ENCODE peak calls at places on chromosomes 2 and 18, in four cellular contexts. One of them, this sample, is unnamed.

GRCh38 chr2:20381457-20381856 is 30.8 kb upstream of the PUM2 start:
- DNase-seq in colonic mucosa: peak
- DNase-seq in Peyer's patch: no peak
- DNase-seq in lung: no peak
- DNase-seq in this sample: no peak

GRCh38 chr2:200377774-200378336 is 71.4 kb downstream of the SPATS2L start:
- DNase-seq in colonic mucosa: peak
- DNase-seq in Peyer's patch: peak
- DNase-seq in lung: no peak
- DNase-seq in this sample: no peak

GRCh38 chr2:14350856-14351255 is 281.7 kb upstream of the LRATD1 start:
- DNase-seq in colonic mucosa: no peak
- DNase-seq in Peyer's patch: no peak
- DNase-seq in lung: no peak
- DNase-seq in this sample: no peak

GRCh38 chr18:78790960-78791359 is 188.7 kb upstream of the SALL3 start:
- DNase-seq in colonic mucosa: no peak
- DNase-seq in Peyer's patch: no peak
- DNase-seq in lung: no peak
- DNase-seq in this sample: no peak

GRCh38 chr18:76767954-76768353 is 54.4 kb upstream of the ZNF236 start:
- DNase-seq in colonic mucosa: no peak
- DNase-seq in Peyer's patch: no peak
- DNase-seq in lung: no peak
- DNase-seq in this sample: no peak

GRCh38 chr2:42848726-42849290 is 56.4 kb upstream of the HAAO start:
- DNase-seq in colonic mucosa: no peak
- DNase-seq in Peyer's patch: no peak
- DNase-seq in lung: no peak
- DNase-seq in this sample: peak

GRCh38 chr18:58009166-58009565 is 34.9 kb upstream of the NEDD4L start:
- DNase-seq in colonic mucosa: no peak
- DNase-seq in Peyer's patch: no peak
- DNase-seq in lung: no peak
- DNase-seq in this sample: no peak

GRCh38 chr2:7033136-7033960 is 116.1 kb downstream of the RNF144A start:
- DNase-seq in colonic mucosa: no peak
- DNase-seq in Peyer's patch: peak
- DNase-seq in lung: no peak
- DNase-seq in this sample: no peak

GRCh38 chr2:65357095-65357958 is 75.1 kb downstream of the SPRED2 start:
- DNase-seq in colonic mucosa: no peak
- DNase-seq in Peyer's patch: no peak
- DNase-seq in lung: no peak
- DNase-seq in this sample: no peak

GRCh38 chr18:69267895-69268294 is 132.8 kb upstream of the DOK6 start:
- DNase-seq in colonic mucosa: no peak
- DNase-seq in Peyer's patch: no peak
- DNase-seq in lung: no peak
- DNase-seq in this sample: no peak

GRCh38 chr2:65415091-65415490 is 17.3 kb downstream of the SPRED2 start:
- DNase-seq in colonic mucosa: no peak
- DNase-seq in Peyer's patch: no peak
- DNase-seq in lung: no peak
- DNase-seq in this sample: no peak

GRCh38 chr2:204655626-204656025 is 110.4 kb downstream of the PARD3B start:
- DNase-seq in colonic mucosa: no peak
- DNase-seq in Peyer's patch: no peak
- DNase-seq in lung: no peak
- DNase-seq in this sample: no peak

GRCh38 chr2:23404426-23404825 is 19.4 kb downstream of the KLHL29 start:
- DNase-seq in colonic mucosa: peak
- DNase-seq in Peyer's patch: no peak
- DNase-seq in lung: peak
- DNase-seq in this sample: peak

GRCh38 chr2:174333502-174334277 is 1.1 kb upstream of the SP9 start:
- DNase-seq in colonic mucosa: no peak
- DNase-seq in Peyer's patch: peak
- DNase-seq in lung: no peak
- DNase-seq in this sample: no peak
- H3K4me3 ChIP-seq in colonic mucosa: no peak
- H3K4me3 ChIP-seq in Peyer's patch: no peak
- H3K4me3 ChIP-seq in lung: no peak
- H3K4me3 ChIP-seq in this sample: no peak

GRCh38 chr18:47779381-47779780 is 151.1 kb downstream of the SMAD2 start:
- DNase-seq in colonic mucosa: no peak
- DNase-seq in Peyer's patch: no peak
- DNase-seq in lung: no peak
- DNase-seq in this sample: no peak

GRCh38 chr18:47777626-47778025 is 152.8 kb downstream of the SMAD2 start:
- DNase-seq in colonic mucosa: no peak
- DNase-seq in Peyer's patch: no peak
- DNase-seq in lung: no peak
- DNase-seq in this sample: no peak

GRCh38 chr18:47772374-47773248 is 157.8 kb downstream of the SMAD2 start:
- DNase-seq in colonic mucosa: peak
- DNase-seq in Peyer's patch: peak
- DNase-seq in lung: peak
- DNase-seq in this sample: no peak

GRCh38 chr18:47773931-47774330 is 156.5 kb downstream of the SMAD2 start:
- DNase-seq in colonic mucosa: no peak
- DNase-seq in Peyer's patch: no peak
- DNase-seq in lung: no peak
- DNase-seq in this sample: no peak

GRCh38 chr18:47775961-47776360 is 154.5 kb downstream of the SMAD2 start:
- DNase-seq in colonic mucosa: no peak
- DNase-seq in Peyer's patch: no peak
- DNase-seq in lung: no peak
- DNase-seq in this sample: no peak
- TF ChIP-seq CTCF in colonic mucosa: no peak
- TF ChIP-seq CTCF in Peyer's patch: no peak
- TF ChIP-seq CTCF in lung: no peak
- TF ChIP-seq CTCF in this sample: no peak

GRCh38 chr2:54374965-54375364 is 81.2 kb upstream of the SPTBN1 start:
- DNase-seq in colonic mucosa: no peak
- DNase-seq in Peyer's patch: no peak
- DNase-seq in lung: no peak
- DNase-seq in this sample: no peak

GRCh38 chr2:54371461-54372065 is 84.6 kb upstream of the SPTBN1 start:
- DNase-seq in colonic mucosa: no peak
- DNase-seq in Peyer's patch: no peak
- DNase-seq in lung: no peak
- DNase-seq in this sample: no peak

GRCh38 chr2:54370405-54371104 is 85.6 kb upstream of the SPTBN1 start:
- DNase-seq in colonic mucosa: no peak
- DNase-seq in Peyer's patch: no peak
- DNase-seq in lung: no peak
- DNase-seq in this sample: no peak

GRCh38 chr2:54373855-54374254 is 82.3 kb upstream of the SPTBN1 start:
- DNase-seq in colonic mucosa: no peak
- DNase-seq in Peyer's patch: no peak
- DNase-seq in lung: no peak
- DNase-seq in this sample: no peak

GRCh38 chr2:54372361-54372760 is 83.8 kb upstream of the SPTBN1 start:
- DNase-seq in colonic mucosa: no peak
- DNase-seq in Peyer's patch: no peak
- DNase-seq in lung: no peak
- DNase-seq in this sample: no peak
- H3K27ac ChIP-seq in colonic mucosa: no peak
- H3K27ac ChIP-seq in Peyer's patch: no peak
- H3K27ac ChIP-seq in lung: no peak
- H3K27ac ChIP-seq in this sample: no peak

DNA sequence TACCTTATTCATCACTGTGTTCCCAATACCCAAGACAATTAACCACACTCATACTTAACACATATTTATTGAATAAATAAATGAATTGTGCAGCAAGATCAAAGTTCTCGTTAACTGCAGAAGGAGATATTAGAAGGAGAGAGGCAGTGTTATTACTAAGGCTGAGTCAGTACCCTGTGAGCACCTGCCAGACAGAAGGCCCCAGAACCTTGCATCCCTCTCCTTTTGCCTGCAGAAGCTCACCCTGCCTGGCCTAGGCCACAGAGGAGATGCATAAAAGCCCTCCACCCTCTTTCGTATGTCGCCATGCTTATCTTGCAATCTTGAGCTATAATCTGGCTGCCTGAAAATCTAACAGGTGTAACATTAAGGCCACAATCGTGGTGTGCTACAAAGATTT is 20.5 kb upstream of the RNF149 start:
- DNase-seq in colonic mucosa: no peak
- DNase-seq in Peyer's patch: no peak
- DNase-seq in lung: no peak
- DNase-seq in this sample: no peak
- H3K4me3 ChIP-seq in colonic mucosa: no peak
- H3K4me3 ChIP-seq in Peyer's patch: no peak
- H3K4me3 ChIP-seq in lung: no peak
- H3K4me3 ChIP-seq in this sample: no peak

GRCh38 chr2:37180006-37180639 is 8.3 kb downstream of the SULT6B1 start:
- DNase-seq in colonic mucosa: no peak
- DNase-seq in Peyer's patch: no peak
- DNase-seq in lung: no peak
- DNase-seq in this sample: no peak
- TF ChIP-seq CTCF in colonic mucosa: no peak
- TF ChIP-seq CTCF in Peyer's patch: no peak
- TF ChIP-seq CTCF in lung: no peak
- TF ChIP-seq CTCF in this sample: no peak

DNA sequence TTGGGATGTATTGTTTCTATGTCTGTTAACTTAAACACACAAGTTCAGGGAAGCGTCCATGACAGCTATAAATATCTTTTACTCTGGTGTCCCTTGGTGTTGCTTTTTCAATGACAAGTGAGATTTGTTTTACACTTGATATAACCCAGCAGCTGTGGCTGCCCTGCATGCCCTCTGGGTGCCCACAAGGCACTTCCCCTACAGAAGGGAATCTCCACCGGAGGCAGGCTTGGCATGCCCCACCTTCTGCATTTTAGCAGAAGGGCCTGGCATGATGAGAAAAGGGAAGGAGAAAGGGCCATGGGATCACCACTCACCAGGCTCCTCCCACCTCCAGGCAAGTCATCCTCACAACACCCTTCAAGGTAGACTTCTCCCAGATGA is 68.7 kb downstream of the TMEM247 start:
- DNase-seq in colonic mucosa: peak
- DNase-seq in Peyer's patch: no peak
- DNase-seq in lung: peak
- DNase-seq in this sample: peak
- H3K27ac ChIP-seq in colonic mucosa: no peak
- H3K27ac ChIP-seq in Peyer's patch: peak
- H3K27ac ChIP-seq in lung: peak
- H3K27ac ChIP-seq in this sample: peak

DNA sequence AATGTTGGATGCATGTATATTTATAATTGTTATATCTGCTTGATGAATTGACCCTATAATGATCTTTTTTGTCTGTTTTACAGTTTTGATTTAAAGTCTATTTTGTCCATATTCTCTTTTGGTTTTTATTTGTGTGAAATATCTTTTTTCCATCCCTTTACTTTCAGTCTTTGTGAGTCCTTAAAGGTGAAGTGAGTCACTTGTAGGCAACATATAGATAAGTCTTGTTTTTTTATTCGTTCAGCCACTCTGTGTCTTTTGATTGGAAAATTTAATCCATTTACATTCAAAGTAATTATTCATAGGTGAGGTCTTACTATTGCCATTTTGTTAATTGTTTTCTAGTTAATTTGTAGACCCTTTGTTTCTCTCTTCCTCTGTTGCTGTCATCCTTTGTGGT is 62.5 kb downstream of the NUP35 start:
- DNase-seq in colonic mucosa: no peak
- DNase-seq in Peyer's patch: no peak
- DNase-seq in lung: no peak
- DNase-seq in this sample: no peak
- H3K4me3 ChIP-seq in colonic mucosa: no peak
- H3K4me3 ChIP-seq in Peyer's patch: no peak
- H3K4me3 ChIP-seq in lung: no peak
- H3K4me3 ChIP-seq in this sample: no peak

This sample was measured in coronary artery.